ENCODE peak calls at places on chromosomes 7 and 10, in four cellular contexts. D, Q, Y and R are unnamed samples.

GRCh38 chr10:9596368-9596920 is 1421.2 kb upstream of the CELF2 start:
- DNase-seq in D (no peak), Q (peak), Y (no peak), R (no peak)

GRCh38 chr10:73424478-73424877 is 8.9 kb downstream of the MSS51 start:
- DNase-seq in D (no peak), Q (no peak), Y (no peak), R (no peak)

GRCh38 chr10:73591935-73592699 is 975 bp upstream of the USP54 start:
- DNase-seq in D (no peak), Q (no peak), Y (peak), R (peak)

GRCh38 chr7:12031186-12031585 is 179.9 kb upstream of the TMEM106B start:
- DNase-seq in D (no peak), Q (peak), Y (no peak), R (peak)

GRCh38 chr10:70596860-70597809 is 5.4 kb downstream of the PRF1 start:
- DNase-seq in D (peak), Q (no peak), Y (no peak), R (no peak)

GRCh38 chr7:21934824-21935223 is 10.9 kb downstream of the CDCA7L start:
- DNase-seq in D (no peak), Q (no peak), Y (no peak), R (no peak)

GRCh38 chr10:103698266-103698665 is 157.1 kb downstream of the SH3PXD2A start:
- DNase-seq in D (no peak), Q (no peak), Y (no peak), R (no peak)

GRCh38 chr7:14687777-14688176 is 214.8 kb downstream of the DGKB start:
- DNase-seq in D (no peak), Q (no peak), Y (no peak), R (no peak)

DNA sequence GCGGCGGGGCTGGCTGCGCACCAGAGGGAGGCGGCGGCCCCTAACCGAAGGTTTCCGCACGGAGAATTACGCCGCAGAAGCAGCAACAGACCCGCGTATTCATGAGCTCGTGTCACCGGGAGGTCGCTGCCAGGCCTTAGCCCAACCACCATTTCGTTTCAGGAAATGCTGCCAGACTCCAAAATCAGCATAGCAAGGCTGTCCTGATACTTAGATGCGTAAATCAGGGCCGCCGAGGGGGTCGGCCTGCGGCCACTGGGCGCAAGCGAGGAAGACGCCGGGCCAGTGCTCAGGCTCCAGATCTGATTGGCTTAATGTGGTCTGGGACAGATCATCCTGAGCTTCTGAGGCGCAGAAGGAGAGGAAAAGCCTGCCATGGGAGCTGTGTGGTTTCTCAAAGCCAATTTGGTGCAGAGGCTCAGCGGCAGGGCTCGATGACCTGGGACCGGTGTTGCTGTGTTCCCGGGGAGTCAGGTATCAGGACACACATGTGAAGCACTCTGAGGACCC is 247.9 kb downstream of the BAMBI start:
- DNase-seq in D (no peak), Q (no peak), Y (no peak), R (no peak)
- H3K9ac ChIP-seq in D (no peak), Q (no peak), Y (no peak), R (no peak)

DNA sequence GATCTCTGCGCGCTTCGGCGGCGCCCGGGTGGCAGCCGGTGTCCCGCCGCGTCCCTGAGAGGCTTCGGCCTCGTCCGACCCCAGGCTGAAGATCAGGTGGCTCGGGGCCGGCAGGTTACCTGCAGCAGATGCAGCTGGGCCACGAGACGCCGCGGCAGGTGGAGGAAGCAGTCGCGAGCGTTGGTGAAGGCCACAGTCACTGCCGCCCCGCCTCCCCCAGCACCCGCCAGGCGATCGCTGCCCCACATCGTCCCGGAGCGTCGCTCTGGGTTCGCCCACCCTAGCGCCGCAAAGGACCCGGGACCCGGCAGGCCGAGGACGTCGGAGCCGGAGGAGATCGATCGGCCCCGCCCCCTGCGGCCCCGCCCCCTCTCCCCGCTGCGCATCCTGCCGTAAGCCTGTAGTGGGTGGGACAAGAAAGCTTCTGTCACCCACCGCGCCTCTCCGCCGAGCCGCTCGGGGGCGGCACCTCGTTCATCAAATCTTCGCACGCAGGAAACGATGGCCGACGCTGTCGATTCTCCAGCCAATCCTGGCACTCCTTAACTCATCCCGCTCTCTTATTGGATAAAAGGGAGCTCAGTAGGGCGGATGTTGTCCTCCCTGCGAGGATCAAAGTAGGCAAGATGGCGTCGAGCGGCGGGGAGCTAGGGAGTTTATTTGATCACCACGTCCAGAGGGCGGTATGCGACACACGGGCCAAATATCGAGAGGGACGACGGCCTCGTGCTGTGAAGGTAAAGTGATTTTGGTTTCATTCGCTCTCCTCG is at the start of the genes PEX1 and RBM48:
- DNase-seq in D (peak), Q (peak), Y (peak), R (peak)
- H4K8ac ChIP-seq in D (peak), Q (peak), Y (no peak), R (peak)

GRCh38 chr10:110425684-110426293 is 71.9 kb upstream of the DUSP5 start:
- DNase-seq in D (no peak), Q (peak), Y (no peak), R (no peak)
- H3K9ac ChIP-seq in D (no peak), Q (no peak), Y (no peak), R (no peak)

GRCh38 chr10:72241853-72242252 is 25.8 kb upstream of the ASCC1 start:
- DNase-seq in D (no peak), Q (no peak), Y (no peak), R (no peak)
- H4K8ac ChIP-seq in D (no peak), Q (no peak), Y (no peak), R (no peak)

GRCh38 chr7:27161214-27161720 is 4.1 kb downstream of the HOXA9 start:
- DNase-seq in D (no peak), Q (no peak), Y (no peak), R (no peak)

GRCh38 chr7:27161721-27162547 is 3.4 kb downstream of the HOXA9 start:
- DNase-seq in D (peak), Q (no peak), Y (no peak), R (no peak)

GRCh38 chr7:27159278-27160146 is 3.0 kb upstream of the HOXA7 start:
- DNase-seq in D (peak), Q (no peak), Y (no peak), R (no peak)

GRCh38 chr7:27160147-27160545 is 3.7 kb upstream of the HOXA7 start:
- DNase-seq in D (peak), Q (no peak), Y (no peak), R (no peak)

GRCh38 chr7:27160546-27161213 is 4.2 kb upstream of the HOXA7 start:
- DNase-seq in D (peak), Q (peak), Y (peak), R (peak)
- H3K9ac ChIP-seq in D (no peak), Q (peak), Y (peak), R (no peak)

GRCh38 chr10:59000162-59000825 is 176.1 kb upstream of the PHYHIPL start:
- DNase-seq in D (no peak), Q (no peak), Y (no peak), R (no peak)
- H4K8ac ChIP-seq in D (no peak), Q (no peak), Y (no peak), R (no peak)

GRCh38 chr7:16027396-16027795 is 340.9 kb upstream of the MEOX2 start:
- DNase-seq in D (no peak), Q (peak), Y (no peak), R (no peak)
- H3K9ac ChIP-seq in D (no peak), Q (no peak), Y (no peak), R (no peak)

GRCh38 chr7:100547872-100548271 is 8.9 kb downstream of the AGFG2 start:
- DNase-seq in D (no peak), Q (no peak), Y (no peak), R (no peak)

GRCh38 chr7:100546868-100547800 is 8.1 kb downstream of the AGFG2 start:
- DNase-seq in D (no peak), Q (no peak), Y (no peak), R (no peak)

GRCh38 chr7:100544949-100545635 is 6.1 kb downstream of the AGFG2 start:
- DNase-seq in D (no peak), Q (peak), Y (no peak), R (peak)

GRCh38 chr7:100545636-100546128 is 6.7 kb downstream of the AGFG2 start:
- DNase-seq in D (no peak), Q (peak), Y (no peak), R (peak)

GRCh38 chr7:100546129-100546867 is 7.3 kb downstream of the AGFG2 start:
- DNase-seq in D (no peak), Q (no peak), Y (no peak), R (no peak)
- H4K8ac ChIP-seq in D (no peak), Q (peak), Y (no peak), R (peak)

GRCh38 chr10:78754269-78755074 is 314.3 kb upstream of the ZMIZ1 start:
- DNase-seq in D (no peak), Q (peak), Y (no peak), R (no peak)
- H3K9ac ChIP-seq in D (no peak), Q (no peak), Y (no peak), R (no peak)